ENCODE peak calls at places on chromosomes 11 and 22, in five cellular contexts. S is SK-N-SH, M is K562, C is GM12878, N is H1. O is an unnamed sample.

GRCh38 chr11:114173836-114174235 is 114.3 kb downstream of the ZBTB16 start:
- DNase-seq in M (no peak), N (no peak), C (no peak), S (no peak), O (no peak)

GRCh38 chr11:121391914-121392313 is 60.2 kb upstream of the SORL1 start:
- DNase-seq in C (no peak), M (no peak), N (no peak), S (no peak), O (no peak)

GRCh38 chr11:37394236-37394870 is 796.3 kb upstream of the RAG2 start:
- DNase-seq in C (no peak), S (no peak), N (no peak), M (no peak), O (no peak)

GRCh38 chr11:2860636-2861035 is 24.9 kb downstream of the CDKN1C start:
- DNase-seq in S (no peak), C (peak; percentile 11), N (no peak), M (no peak), O (peak; percentile 57)

GRCh38 chr22:23062616-23063538 is 7.4 kb upstream of the GNAZ start:
- DNase-seq in S (peak; percentile 5), N (no peak), C (no peak), M (peak; percentile 48), O (no peak)

GRCh38 chr11:68798221-68798813 is 43.4 kb downstream of the CPT1A start:
- DNase-seq in C (no peak), M (peak; percentile 59), S (peak; percentile 72), N (peak; percentile 89), O (peak; percentile 12)

GRCh38 chr11:64726211-64726641 is 3.2 kb upstream of the NRXN2 start:
- DNase-seq in M (no peak), C (no peak), N (no peak), S (no peak), O (no peak)

GRCh38 chr11:67389477-67389876 is 2.3 kb upstream of the RAD9A start:
- DNase-seq in M (peak; percentile 60), N (peak; percentile 92), C (no peak), S (peak; percentile 75), O (peak; percentile 64)

GRCh38 chr11:2276280-2276998 is 6.1 kb upstream of the ASCL2 start:
- DNase-seq in M (no peak), N (no peak), S (no peak), C (no peak), O (no peak)

GRCh38 chr11:57276857-57277505 is 39.9 kb upstream of the APLNR start:
- DNase-seq in N (no peak), S (no peak), M (no peak), C (no peak), O (no peak)

GRCh38 chr11:70328556-70328955 is 58.1 kb downstream of the PPFIA1 start:
- DNase-seq in M (no peak), N (no peak), S (no peak), C (no peak), O (no peak)

GRCh38 chr11:91299980-91300379 is 924.6 kb upstream of the FAT3 start:
- DNase-seq in M (no peak), N (no peak), C (peak; percentile 19), S (no peak), O (no peak)

GRCh38 chr11:59187587-59187986 is 15.7 kb downstream of the DTX4 start:
- DNase-seq in S (no peak), N (no peak), M (no peak), C (no peak), O (no peak)

GRCh38 chr11:116993599-116993998 is 104.6 kb downstream of the SIK3 start:
- DNase-seq in C (no peak), S (peak; percentile 58), N (no peak), M (no peak), O (no peak)

GRCh38 chr22:44752285-44753188 is at the start of gene ARHGAP8:
- DNase-seq in M (peak; percentile 79), S (peak; percentile 74), N (peak; percentile 72), C (no peak), O (no peak)

GRCh38 chr11:10809373-10810199 is 860 bp upstream of the EIF4G2 start:
- DNase-seq in M (peak; percentile 52), C (no peak), S (no peak), N (peak; percentile 80), O (no peak)
- TF ChIP-seq JUND in M (no peak), C (no peak), S (no peak), N (no peak), O (no peak)

GRCh38 chr11:94398101-94398500 is 3.1 kb downstream of the GPR83 start:
- DNase-seq in M (no peak), N (no peak), C (no peak), S (no peak), O (peak; percentile 10)
- TF ChIP-seq USF2 in M (no peak), N (no peak), C (no peak), S (no peak), O (no peak)

GRCh38 chr22:24703101-24703500 is 71.4 kb downstream of the PIWIL3 start:
- DNase-seq in C (no peak), M (peak; percentile 12), S (no peak), N (peak; percentile 38), O (peak; percentile 70)

GRCh38 chr22:24707477-24707816 is 67.1 kb downstream of the PIWIL3 start:
- DNase-seq in C (no peak), S (no peak), M (no peak), N (peak; percentile 53), O (no peak)

GRCh38 chr22:24706732-24707476 is 67.6 kb downstream of the PIWIL3 start:
- DNase-seq in C (no peak), N (peak; percentile 47), S (no peak), M (no peak), O (no peak)

GRCh38 chr22:24706050-24706449 is 68.5 kb downstream of the PIWIL3 start:
- DNase-seq in N (peak; percentile 63), S (peak; percentile 64), C (no peak), M (peak; percentile 26), O (peak; percentile 45)
- TF ChIP-seq JUND in N (no peak), S (no peak), C (no peak), M (no peak), O (no peak)

GRCh38 chr11:74909363-74909762 is 39.5 kb downstream of the XRRA1 start:
- DNase-seq in N (no peak), C (no peak), M (no peak), S (no peak), O (no peak)
- TF ChIP-seq USF2 in N (no peak), C (no peak), M (no peak), S (no peak), O (no peak)

DNA sequence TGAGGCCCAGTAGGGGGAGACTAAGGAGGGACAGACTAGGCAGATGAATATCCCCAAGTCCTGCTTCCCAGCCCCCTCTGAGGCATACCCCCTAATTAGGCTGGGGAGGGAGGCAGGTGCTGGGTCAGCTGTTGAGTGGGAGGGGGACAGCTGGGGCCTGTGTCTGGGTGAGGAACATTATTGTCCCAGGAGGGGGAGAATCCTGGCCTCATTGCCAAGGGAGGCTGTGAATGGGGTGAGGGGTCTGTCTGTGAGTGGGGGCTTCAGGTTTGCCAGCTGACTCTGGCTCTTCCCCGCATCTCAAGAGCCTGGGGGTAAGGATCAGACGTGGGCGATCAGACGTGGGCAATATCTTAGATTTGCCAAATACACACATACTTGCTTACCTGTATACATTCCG is 2.1 kb downstream of the INPPL1 start:
- DNase-seq in M (no peak), S (no peak), N (peak; percentile 38), C (no peak), O (no peak)
- TF ChIP-seq JUND in M (no peak), S (no peak), N (no peak), C (no peak), O (no peak)

GRCh38 chr11:118569670-118570069 is 2.5 kb upstream of the ARCN1 start:
- DNase-seq in M (no peak), S (no peak), C (no peak), N (no peak), O (no peak)

GRCh38 chr11:118574636-118575035 is 2.4 kb downstream of the ARCN1 start:
- DNase-seq in M (no peak), C (no peak), S (no peak), N (no peak), O (no peak)

GRCh38 chr11:118570787-118571186 is 1.4 kb upstream of the ARCN1 start:
- DNase-seq in N (no peak), M (no peak), C (no peak), S (no peak), O (no peak)

GRCh38 chr11:118572075-118572913 is at the start of gene ARCN1:
- DNase-seq in N (peak; percentile 77), S (peak; percentile 92), C (peak; percentile 24), M (peak; percentile 87), O (peak; percentile 61)

GRCh38 chr11:118572914-118573550 is 823 bp downstream of the ARCN1 start:
- DNase-seq in C (peak; percentile 15), N (no peak), M (peak; percentile 74), S (peak; percentile 22), O (peak; percentile 27)
- TF ChIP-seq USF2 in C (no peak), N (no peak), M (no peak), S (no peak), O (no peak)

GRCh38 chr11:17918049-17918605 is 94.7 kb downstream of the SERGEF start:
- DNase-seq in M (no peak), S (no peak), N (no peak), C (no peak), O (no peak)

GRCh38 chr11:17923213-17923612 is 89.6 kb downstream of the SERGEF start:
- DNase-seq in C (no peak), S (no peak), N (no peak), M (no peak), O (no peak)

GRCh38 chr11:17924713-17925112 is 88.1 kb downstream of the SERGEF start:
- DNase-seq in S (no peak), C (no peak), N (no peak), M (no peak), O (no peak)

GRCh38 chr11:17922474-17922788 is 90.4 kb downstream of the SERGEF start:
- DNase-seq in S (no peak), C (no peak), M (no peak), N (no peak), O (no peak)

GRCh38 chr11:17921620-17922473 is 91.0 kb downstream of the SERGEF start:
- DNase-seq in N (no peak), S (no peak), C (no peak), M (no peak), O (no peak)
- TF ChIP-seq JUND in N (no peak), S (no peak), C (no peak), M (peak; percentile 26), O (no peak)

GRCh38 chr11:120334894-120335462 is 1.2 kb upstream of the ARHGEF12 start:
- DNase-seq in S (peak; percentile 59), N (peak; percentile 67), M (peak; percentile 63), C (peak; percentile 69), O (peak; percentile 74)
- TF ChIP-seq USF2 in S (no peak), N (no peak), M (no peak), C (no peak), O (no peak)

GRCh38 chr11:126072141-126072741 is 9.6 kb upstream of the CDON start:
- DNase-seq in C (no peak), M (no peak), N (no peak), S (no peak), O (peak; percentile 70)
- TF ChIP-seq JUND in C (no peak), M (no peak), N (no peak), S (no peak), O (no peak)

O was measured in HepG2.